ENCODE peak calls at places on chromosomes 3 and 15, in four cellular contexts. S, U, M and C are unnamed samples.

GRCh38 chr15:46280753-46281521 is 646.1 kb downstream of the SQOR start:
- DNase-seq in M (no peak), S (no peak), U (no peak), C (no peak)

GRCh38 chr15:32936283-32936918 is 218.6 kb downstream of the GREM1 start:
- DNase-seq in U (peak), S (peak), M (no peak), C (no peak)

GRCh38 chr3:57792198-57792597 is 36.1 kb downstream of the SLMAP start:
- DNase-seq in U (no peak), S (no peak), M (no peak), C (no peak)

GRCh38 chr15:100235030-100235617 is 106.7 kb downstream of the ADAMTS17 start:
- DNase-seq in M (no peak), U (no peak), S (no peak), C (no peak)

GRCh38 chr15:92681141-92681622 is 25.6 kb upstream of the FAM174B start:
- DNase-seq in S (peak), M (no peak), U (peak), C (no peak)

GRCh38 chr15:78054971-78055370 is 22.5 kb downstream of the TBC1D2B start:
- DNase-seq in U (no peak), S (no peak), M (no peak), C (no peak)

GRCh38 chr3:51975857-51976549 is 1.1 kb downstream of the ABHD14A start:
- DNase-seq in U (peak), S (peak), M (peak), C (peak)

GRCh38 chr3:16448691-16449090 is 64.8 kb downstream of the RFTN1 start:
- DNase-seq in U (peak), S (peak), M (no peak), C (no peak)

GRCh38 chr3:115285001-115285400 is 137.9 kb upstream of the ZBTB20 start:
- DNase-seq in U (no peak), S (no peak), M (no peak), C (no peak)

GRCh38 chr3:58079773-58080172 is 71.6 kb downstream of the FLNB start:
- DNase-seq in S (no peak), M (no peak), U (no peak), C (no peak)

GRCh38 chr3:150232992-150233451 is 175.1 kb upstream of the TSC22D2 start:
- DNase-seq in S (peak), U (peak), M (no peak), C (no peak)

GRCh38 chr3:128559486-128560225 is 66.7 kb upstream of the GATA2 start:
- DNase-seq in U (no peak), M (no peak), S (no peak), C (no peak)

GRCh38 chr3:62892951-62893350 is 17.7 kb upstream of the CADPS start:
- DNase-seq in M (no peak), S (no peak), U (no peak), C (no peak)

GRCh38 chr3:24387493-24387892 is 107.2 kb downstream of the THRB start:
- DNase-seq in M (no peak), U (peak), S (peak), C (no peak)

GRCh38 chr3:185250247-185250646 is 3.6 kb downstream of the EHHADH start:
- DNase-seq in M (no peak), S (peak), U (peak), C (no peak)

GRCh38 chr15:35850284-35850683 is 304.3 kb upstream of the DPH6 start:
- DNase-seq in M (no peak), S (no peak), U (no peak), C (no peak)

GRCh38 chr3:168094877-168095610 is 680 bp downstream of the GOLIM4 start:
- DNase-seq in S (peak), U (peak), M (peak), C (peak)

GRCh38 chr15:69987492-69988482 is 109.9 kb downstream of the TLE3 start:
- DNase-seq in M (no peak), S (no peak), U (no peak), C (no peak)

GRCh38 chr3:67685499-67685898 is 31.1 kb upstream of the SUCLG2 start:
- DNase-seq in U (no peak), M (no peak), S (no peak), C (no peak)

GRCh38 chr3:172094621-172095557 is 55.5 kb downstream of the FNDC3B start:
- DNase-seq in S (peak), M (no peak), U (no peak), C (no peak)

GRCh38 chr15:37291920-37292319 is 191.6 kb upstream of the MEIS2 start:
- DNase-seq in U (no peak), S (no peak), M (no peak), C (no peak)

GRCh38 chr3:188595890-188596376 is 442.0 kb downstream of the LPP start:
- DNase-seq in S (peak), U (peak), M (no peak), C (no peak)

GRCh38 chr3:10327592-10327991 is 6.7 kb upstream of the SEC13 start:
- DNase-seq in M (no peak), S (no peak), U (no peak), C (no peak)

GRCh38 chr15:85755942-85756341 is 38.8 kb downstream of the KLHL25 start:
- DNase-seq in M (no peak), S (no peak), U (no peak), C (no peak)

GRCh38 chr3:127026036-127026435 is 43.1 kb downstream of the PLXNA1 start:
- DNase-seq in M (no peak), S (no peak), U (no peak), C (no peak)

GRCh38 chr3:128170866-128171516 is 17.7 kb downstream of the EEFSEC start:
- DNase-seq in M (peak), U (peak), S (peak), C (peak)

GRCh38 chr3:71725279-71725991 is at the start of gene EIF4E3:
- DNase-seq in U (peak), S (peak), M (peak), C (peak)

GRCh38 chr15:84590406-84590805 is 10.4 kb upstream of the ZSCAN2 start:
- DNase-seq in S (peak), M (no peak), U (no peak), C (no peak)

GRCh38 chr15:64305261-64305660 is 50.7 kb downstream of the CSNK1G1 start:
- DNase-seq in U (no peak), M (no peak), S (no peak), C (no peak)

GRCh38 chr3:16608816-16609215 is 3.6 kb upstream of the DAZL start:
- DNase-seq in M (no peak), S (no peak), U (no peak), C (no peak)

GRCh38 chr15:67241132-67241855 is 13.2 kb downstream of the AAGAB start:
- DNase-seq in U (no peak), S (no peak), M (no peak), C (no peak)

GRCh38 chr3:17065315-17065714 is 180.6 kb downstream of the PLCL2 start:
- DNase-seq in U (no peak), M (no peak), S (no peak), C (no peak)

GRCh38 chr3:139425745-139426400 is 36.4 kb upstream of the COPB2 start:
- DNase-seq in U (no peak), S (no peak), M (no peak), C (no peak)

DNA sequence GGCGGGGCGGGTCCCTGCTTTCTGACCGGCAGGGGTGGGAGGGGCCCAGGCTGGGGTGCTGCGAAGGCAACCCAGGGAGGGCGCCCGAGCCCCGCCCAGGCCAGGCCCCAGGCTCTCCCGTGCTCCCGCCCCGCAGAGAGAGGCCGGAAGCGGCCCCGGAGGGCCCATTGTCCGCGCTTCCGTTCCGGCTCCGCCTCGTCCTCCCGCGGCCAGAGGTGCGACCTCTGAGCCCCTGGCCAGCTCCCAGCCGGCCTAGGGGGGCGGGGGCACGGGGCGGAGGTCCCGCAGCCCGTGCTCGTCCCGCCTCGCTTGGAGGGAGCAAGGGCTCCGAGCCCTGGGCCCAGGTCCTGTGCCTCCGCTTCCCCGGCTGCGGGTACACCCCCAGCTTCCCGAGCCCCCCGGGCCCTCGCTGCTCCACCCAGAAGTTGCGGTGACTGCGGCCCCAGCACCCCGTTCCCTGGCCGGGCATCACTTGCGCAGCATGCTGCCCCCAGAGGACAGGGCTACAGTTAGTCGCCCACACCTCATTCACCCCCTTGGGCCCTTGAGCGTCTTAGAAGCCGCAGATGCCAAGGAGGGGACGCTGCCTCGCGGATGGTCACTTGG is 20.4 kb upstream of the PLXND1 start:
- DNase-seq in M (peak), S (peak), U (peak), C (peak)
- TF ChIP-seq CTCF in M (peak), S (no peak), U (no peak), C (no peak)

GRCh38 chr3:138348107-138348949 is at the start of gene MRAS:
- DNase-seq in U (peak), S (peak), M (peak), C (peak)
- TF ChIP-seq CTCF in U (no peak), S (peak), M (peak), C (peak)

GRCh38 chr3:178170698-178171535 is 365.3 kb upstream of the KCNMB2 start:
- DNase-seq in S (peak), M (no peak), U (peak), C (no peak)

GRCh38 chr3:178169421-178169820 is 366.8 kb upstream of the KCNMB2 start:
- DNase-seq in M (no peak), S (peak), U (no peak), C (no peak)

GRCh38 chr3:178174201-178174880 is 361.9 kb upstream of the KCNMB2 start:
- DNase-seq in S (no peak), M (no peak), U (no peak), C (no peak)
- TF ChIP-seq CTCF in S (no peak), M (no peak), U (no peak), C (no peak)

GRCh38 chr3:153553605-153553945 is 391.5 kb downstream of the RAP2B start:
- DNase-seq in M (no peak), S (no peak), U (no peak), C (no peak)

GRCh38 chr3:153552887-153553604 is 391.0 kb downstream of the RAP2B start:
- DNase-seq in U (no peak), S (no peak), M (no peak), C (no peak)

GRCh38 chr3:153555919-153556318 is 393.9 kb downstream of the RAP2B start:
- DNase-seq in S (no peak), M (no peak), U (no peak), C (no peak)
- TF ChIP-seq CTCF in S (no peak), M (no peak), U (no peak), C (no peak)